ENCODE peak calls at places on chromosomes 16 and 17, in ten cellular contexts. X, O, T, B, H, P, S, A, C and R are unnamed samples.

GRCh38 chr17:39113871-39114270 is 37.6 kb downstream of the PLXDC1 start:
- DNase-seq in X (no peak), O (no peak), T (no peak), B (no peak), H (no peak), P (no peak), S (no peak), A (no peak), C (no peak), R (peak; percentile 23)

GRCh38 chr16:17205279-17206139 is 265.3 kb downstream of the XYLT1 start:
- DNase-seq in X (no peak), O (no peak), T (peak; percentile 88), B (no peak), H (no peak), P (no peak), S (peak; percentile 48), A (no peak), C (no peak), R (no peak)

GRCh38 chr16:28136751-28137434 is 73.4 kb upstream of the GSG1L start:
- DNase-seq in X (no peak), O (no peak), T (no peak), B (no peak), H (no peak), P (no peak), S (no peak), A (no peak), C (peak; percentile 20), R (no peak)

GRCh38 chr16:8866118-8866883 is 2.5 kb downstream of the CARHSP1 start:
- DNase-seq in X (no peak), O (no peak), T (no peak), B (no peak), H (peak; percentile 62), P (no peak), S (peak; percentile 95), A (peak; percentile 76), C (no peak), R (no peak)

GRCh38 chr16:88456356-88457292 is 3.5 kb downstream of the ZFPM1 start:
- DNase-seq in X (no peak), O (no peak), T (no peak), B (no peak), H (no peak), P (peak; percentile 51), S (no peak), A (no peak), C (no peak), R (no peak)

GRCh38 chr16:23855010-23855409 is 19.2 kb downstream of the PRKCB start:
- DNase-seq in X (no peak), O (no peak), T (no peak), B (no peak), H (no peak), P (no peak), S (no peak), A (no peak), C (no peak), R (no peak)

GRCh38 chr16:85383836-85384825 is 229.0 kb upstream of the GSE1 start:
- DNase-seq in X (no peak), O (no peak), T (no peak), B (no peak), H (no peak), P (no peak), S (no peak), A (peak; percentile 18), C (no peak), R (no peak)

GRCh38 chr17:46011711-46012505 is 12.9 kb downstream of the STH start:
- DNase-seq in X (no peak), O (no peak), T (no peak), B (no peak), H (no peak), P (no peak), S (peak; percentile 71), A (no peak), C (no peak), R (peak; percentile 100)

GRCh38 chr17:61551255-61551742 is 39.7 kb downstream of the NACA2 start:
- DNase-seq in X (peak; percentile 70), O (peak; percentile 57), T (no peak), B (peak; percentile 66), H (no peak), P (no peak), S (no peak), A (no peak), C (no peak), R (no peak)

GRCh38 chr17:2903193-2903974 is 107.1 kb downstream of the RAP1GAP2 start:
- DNase-seq in X (no peak), O (no peak), T (peak; percentile 46), B (no peak), H (no peak), P (no peak), S (peak; percentile 36), A (peak; percentile 47), C (no peak), R (no peak)

GRCh38 chr17:31310877-31311276 is 3.0 kb downstream of the EVI2B start:
- DNase-seq in X (peak; percentile 46), O (no peak), T (no peak), B (no peak), H (no peak), P (no peak), S (no peak), A (no peak), C (no peak), R (no peak)

GRCh38 chr16:65409505-65409904 is 287.6 kb upstream of the CDH11 start:
- DNase-seq in X (no peak), O (no peak), T (no peak), B (no peak), H (no peak), P (no peak), S (no peak), A (no peak), C (no peak), R (no peak)

GRCh38 chr17:80979547-80980378 is 11.9 kb upstream of the CHMP6 start:
- DNase-seq in X (no peak), O (no peak), T (no peak), B (no peak), H (no peak), P (no peak), S (no peak), A (peak; percentile 30), C (no peak), R (no peak)

GRCh38 chr16:82329070-82329469 is 159.0 kb upstream of the MPHOSPH6 start:
- DNase-seq in X (no peak), O (no peak), T (no peak), B (no peak), H (no peak), P (no peak), S (no peak), A (no peak), C (no peak), R (no peak)

GRCh38 chr16:87850009-87851006 is 19.0 kb downstream of the SLC7A5 start:
- DNase-seq in X (peak; percentile 67), O (peak; percentile 83), T (no peak), B (no peak), H (peak; percentile 66), P (no peak), S (peak; percentile 86), A (peak; percentile 79), C (peak; percentile 73), R (peak; percentile 71)

GRCh38 chr16:49353650-49354049 is 20.0 kb upstream of the C16orf78 start:
- DNase-seq in X (no peak), O (no peak), T (no peak), B (no peak), H (no peak), P (no peak), S (no peak), A (no peak), C (no peak), R (no peak)

GRCh38 chr17:40179923-40180659 is 2.8 kb downstream of the RAPGEFL1 start:
- DNase-seq in X (no peak), O (no peak), T (no peak), B (no peak), H (no peak), P (no peak), S (no peak), A (no peak), C (no peak), R (no peak)

GRCh38 chr17:58630883-58631522 is 60.8 kb downstream of the TEX14 start:
- DNase-seq in X (no peak), O (peak; percentile 45), T (peak; percentile 35), B (no peak), H (no peak), P (no peak), S (peak; percentile 92), A (no peak), C (no peak), R (peak; percentile 87)

GRCh38 chr16:73569266-73569665 is 521.3 kb upstream of the ZFHX3 start:
- DNase-seq in X (no peak), O (no peak), T (no peak), B (no peak), H (no peak), P (no peak), S (no peak), A (no peak), C (no peak), R (no peak)

GRCh38 chr17:72789711-72790110 is 302.8 kb downstream of the SLC39A11 start:
- DNase-seq in X (no peak), O (no peak), T (no peak), B (no peak), H (no peak), P (no peak), S (no peak), A (no peak), C (no peak), R (no peak)

GRCh38 chr16:78147846-78148535 is 48.5 kb downstream of the WWOX start:
- DNase-seq in X (no peak), O (no peak), T (no peak), B (no peak), H (no peak), P (no peak), S (no peak), A (no peak), C (no peak), R (no peak)

GRCh38 chr16:72725643-72726042 is 322.3 kb downstream of the ZFHX3 start:
- DNase-seq in X (no peak), O (no peak), T (no peak), B (no peak), H (no peak), P (no peak), S (no peak), A (no peak), C (no peak), R (no peak)

GRCh38 chr16:13961099-13961811 is 41.3 kb downstream of the ERCC4 start:
- DNase-seq in X (peak; percentile 27), O (peak; percentile 14), T (no peak), B (no peak), H (no peak), P (no peak), S (no peak), A (no peak), C (no peak), R (no peak)

GRCh38 chr16:56603589-56603988 is 4.8 kb upstream of the MT2A start:
- DNase-seq in X (peak; percentile 61), O (peak; percentile 47), T (no peak), B (no peak), H (no peak), P (no peak), S (peak; percentile 74), A (peak; percentile 63), C (no peak), R (peak; percentile 64)

GRCh38 chr17:40432864-40433528 is 10.3 kb upstream of the IGFBP4 start:
- DNase-seq in X (no peak), O (no peak), T (no peak), B (peak; percentile 53), H (peak; percentile 47), P (no peak), S (peak; percentile 30), A (peak; percentile 52), C (no peak), R (no peak)

GRCh38 chr17:31457391-31458234 is 66.1 kb downstream of the RAB11FIP4 start:
- DNase-seq in X (peak; percentile 9), O (no peak), T (no peak), B (no peak), H (no peak), P (no peak), S (no peak), A (no peak), C (no peak), R (no peak)